ENCODE peak calls at places on chromosomes 4 and X, in eight cellular contexts. J is ovary, L is stomach, Q is transverse colon, T is SK-N-SH, O is A549, B is esophagus muscularis mucosa, V is suprapubic skin. U is an unnamed sample.

GRCh38 chrX:22634081-22634480 is 361.4 kb downstream of the CBLL2 start:
- DNase-seq in B (no peak), J (no peak), Q (no peak), O (no peak), L (no peak), V (no peak), T (no peak), U (no peak)

GRCh38 chr4:25303578-25303977 is 9.0 kb upstream of the ZCCHC4 start:
- DNase-seq in O (no peak), B (no peak), J (no peak), Q (no peak), V (no peak), T (no peak), L (no peak), U (no peak)

GRCh38 chrX:1391707-1392375 is at the start of gene SLC25A6:
- DNase-seq in V (peak; percentile 99), T (peak; percentile 98), O (peak; percentile 98), Q (peak; percentile 99), L (peak; percentile 99), B (peak; percentile 100), J (peak; percentile 99), U (peak; percentile 97)

GRCh38 chr4:180380733-180381132 is 1862.5 kb upstream of the TENM3 start:
- DNase-seq in J (no peak), T (no peak), L (no peak), B (no peak), Q (no peak), O (peak; percentile 18), V (no peak), U (no peak)

GRCh38 chr4:10647811-10648210 is 36.8 kb downstream of the CLNK start:
- DNase-seq in T (no peak), O (no peak), B (no peak), Q (no peak), J (no peak), L (no peak), V (no peak), U (no peak)

GRCh38 chr4:151940290-151940689 is 179.5 kb upstream of the GATB start:
- DNase-seq in Q (no peak), O (no peak), L (no peak), V (no peak), B (no peak), J (no peak), T (no peak), U (no peak)

GRCh38 chr4:39505581-39505980 is 21.7 kb downstream of the UGDH start:
- DNase-seq in J (no peak), Q (no peak), L (no peak), T (no peak), O (no peak), B (no peak), V (no peak), U (no peak)

GRCh38 chr4:184251680-184252000 is 34.0 kb upstream of the ENPP6 start:
- DNase-seq in B (peak; percentile 72), T (no peak), V (no peak), Q (no peak), L (no peak), O (no peak), J (no peak), U (no peak)

GRCh38 chr4:10458190-10458589 is 964 bp upstream of the ZNF518B start:
- DNase-seq in L (no peak), T (no peak), V (no peak), B (no peak), O (no peak), Q (no peak), J (no peak), U (no peak)

GRCh38 chr4:166259081-166259480 is 386.0 kb downstream of the TLL1 start:
- DNase-seq in Q (no peak), B (no peak), V (no peak), O (no peak), J (no peak), L (no peak), T (no peak), U (no peak)

GRCh38 chr4:7434766-7435150 is at the start of gene PSAPL1:
- DNase-seq in Q (peak; percentile 33), L (peak; percentile 74), B (no peak), T (peak; percentile 52), V (no peak), J (no peak), O (peak; percentile 35), U (no peak)

GRCh38 chr4:76430519-76431388 is 4.3 kb upstream of the SHROOM3 start:
- DNase-seq in O (peak; percentile 33), V (no peak), B (no peak), L (no peak), Q (no peak), T (peak; percentile 67), J (no peak), U (peak; percentile 33)

GRCh38 chrX:48705876-48706275 is 9.3 kb downstream of the SUV39H1 start:
- DNase-seq in B (no peak), T (no peak), V (no peak), Q (no peak), L (no peak), O (no peak), J (no peak), U (no peak)

GRCh38 chr4:107824367-107825071 is at the start of gene SGMS2:
- DNase-seq in B (peak; percentile 97), L (peak; percentile 93), J (peak; percentile 78), O (peak; percentile 87), Q (peak; percentile 90), V (peak; percentile 96), T (peak; percentile 71), U (peak; percentile 83)

GRCh38 chr4:181838253-181838652 is 404.9 kb upstream of the TENM3 start:
- DNase-seq in T (no peak), L (no peak), Q (no peak), O (no peak), J (no peak), V (no peak), B (no peak), U (no peak)
- TF ChIP-seq EP300 in T (no peak), L (no peak), Q (no peak), O (no peak), J (no peak), V (no peak), B (no peak), U (no peak)

DNA sequence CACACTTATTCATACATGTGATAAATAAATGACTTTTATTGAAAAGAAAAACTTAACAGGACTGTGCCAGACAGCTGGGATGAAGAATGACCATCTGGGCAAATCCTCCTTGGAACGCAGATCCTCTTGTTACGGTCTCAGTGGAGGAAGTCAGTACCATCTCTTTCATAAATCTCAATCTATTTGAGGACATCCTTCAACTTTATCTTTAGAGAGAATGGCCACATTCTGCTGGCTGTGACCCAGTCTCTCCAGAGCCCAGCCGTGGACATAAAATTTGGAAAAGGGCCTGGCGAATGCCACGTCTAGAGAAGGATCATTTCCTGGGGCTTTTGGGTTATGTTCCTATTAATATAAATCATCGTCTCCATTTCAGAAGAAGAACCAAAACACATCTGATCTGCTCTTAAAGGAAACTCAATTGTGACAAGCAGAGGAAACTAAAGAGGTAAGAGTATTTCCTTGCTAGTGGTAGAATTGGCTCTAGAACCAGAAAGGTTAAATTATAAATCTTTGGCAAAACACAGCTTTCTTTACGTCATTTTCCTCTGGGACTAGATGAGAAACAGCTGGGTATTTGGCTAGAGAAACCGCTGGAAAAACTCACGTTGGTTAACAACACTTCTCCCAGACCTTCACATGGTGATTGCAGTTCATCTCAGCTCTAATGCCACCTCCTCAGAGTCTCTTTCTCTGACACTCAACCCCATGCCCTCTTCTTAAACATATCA is 164.7 kb downstream of the CHIC2 start:
- DNase-seq in O (no peak), V (no peak), J (peak; percentile 32), T (no peak), Q (no peak), B (peak; percentile 89), L (no peak), U (no peak)
- H3K27ac ChIP-seq in O (no peak overlapping the region), V (no peak overlapping the region), J (peak overlapping the region; percentile 41), T (peak overlapping the region; percentile 78), Q (peak overlapping the region; percentile 6), B (no peak overlapping the region), L (peak overlapping the region; percentile 51), U (no peak overlapping the region)

GRCh38 chr4:138677651-138678202 is 337.9 kb upstream of the NOCT start:
- DNase-seq in V (no peak), T (no peak), Q (no peak), J (no peak), B (no peak), L (no peak), O (no peak), U (no peak)
- TF ChIP-seq EP300 in V (no peak), T (no peak), Q (no peak), J (no peak), B (no peak), L (no peak), O (no peak), U (no peak)

GRCh38 chr4:141352328-141352727 is 131.6 kb downstream of the ZNF330 start:
- DNase-seq in O (no peak), L (no peak), Q (no peak), T (no peak), J (no peak), B (no peak), V (no peak), U (no peak)

GRCh38 chr4:141352775-141353544 is 132.3 kb downstream of the ZNF330 start:
- DNase-seq in O (no peak), T (no peak), V (no peak), Q (no peak), B (no peak), J (no peak), L (no peak), U (no peak)

GRCh38 chr4:141348589-141348988 is 127.9 kb downstream of the ZNF330 start:
- DNase-seq in B (no peak), V (no peak), L (no peak), J (no peak), Q (no peak), O (no peak), T (no peak), U (no peak)

GRCh38 chr4:141347738-141348524 is 127.2 kb downstream of the ZNF330 start:
- DNase-seq in B (no peak), L (no peak), V (no peak), O (peak; percentile 29), Q (no peak), J (no peak), T (no peak), U (no peak)

DNA sequence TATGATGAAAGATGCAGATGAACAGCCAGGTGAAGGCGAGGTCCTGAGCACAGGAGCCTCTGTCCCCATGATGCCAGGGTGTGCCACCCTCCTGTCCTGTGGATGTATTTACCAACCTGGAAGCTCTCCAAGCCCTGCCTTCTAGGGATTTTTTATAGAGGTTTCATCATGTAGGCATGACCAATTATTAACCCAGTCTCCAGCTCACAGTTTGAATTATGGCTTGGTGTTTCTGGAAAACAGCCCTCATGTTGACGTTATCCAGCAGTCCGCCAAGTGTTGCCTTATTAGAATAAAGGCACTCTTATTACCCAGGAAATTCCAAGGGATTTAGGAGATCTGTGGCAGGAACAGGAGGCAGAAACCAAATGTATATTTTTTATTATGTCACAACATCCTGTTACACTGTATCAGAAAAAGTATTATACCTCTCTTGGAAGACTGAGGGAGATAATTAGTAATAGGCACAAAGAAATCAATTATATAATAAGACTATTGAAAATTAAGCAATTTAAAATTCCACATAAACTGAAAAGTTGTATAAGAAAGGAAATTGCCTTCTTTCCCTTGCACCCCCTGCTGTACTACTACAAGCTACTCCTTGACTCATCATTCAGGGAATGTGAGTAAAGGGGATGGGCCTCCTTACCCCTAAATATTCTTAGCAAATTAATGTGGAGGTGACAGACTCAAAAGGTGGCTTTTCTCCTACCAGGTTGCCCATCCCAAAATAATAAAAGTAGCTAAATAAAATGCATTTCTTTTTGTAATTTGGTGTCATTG is 129.6 kb downstream of the ZNF330 start:
- DNase-seq in Q (peak; percentile 82), T (no peak), V (no peak), L (peak; percentile 45), B (no peak), J (no peak), O (peak; percentile 92), U (no peak)
- H3K27ac ChIP-seq in Q (peak overlapping the region; percentile 55), T (peak overlapping the region; percentile 3), V (no peak overlapping the region), L (peak overlapping the region; percentile 19), B (no peak overlapping the region), J (no peak overlapping the region), O (peak overlapping the region; percentile 92), U (no peak overlapping the region)